ENCODE peak calls at places on chromosomes 4 and X, in five cellular contexts. C is right lobe of liver, Q is heart left ventricle, E is HAP-1, L is mesendoderm. N is an unnamed sample. For H3K4me1, the result is how much of the 10 kb centered on the place peaks cover.

GRCh38 chrX:121642415-121642814 is 595.0 kb downstream of the GLUD2 start:
- DNase-seq in C (no peak), Q (no peak), E (no peak), L (no peak), N (no peak)

GRCh38 chr4:90093526-90093925 is 33.7 kb upstream of the CCSER1 start:
- DNase-seq in C (no peak), Q (no peak), E (no peak), L (no peak), N (no peak)

GRCh38 chrX:110915120-110915519 is 119.5 kb upstream of the CHRDL1 start:
- DNase-seq in C (no peak), Q (no peak), E (no peak), L (no peak), N (no peak)

GRCh38 chrX:37959212-37960021 is 46.9 kb upstream of the SYTL5 start:
- DNase-seq in C (no peak), Q (no peak), E (no peak), L (no peak), N (no peak)

GRCh38 chr4:86935833-86936721 is 1.3 kb downstream of the AFF1 start:
- DNase-seq in C (peak), Q (peak), E (peak), L (peak), N (no peak)

GRCh38 chr4:81807927-81808672 is 336.4 kb upstream of the RASGEF1B start:
- DNase-seq in C (no peak), Q (no peak), E (no peak), L (peak), N (no peak)

GRCh38 chr4:74266081-74266480 is 42.2 kb upstream of the EPGN start:
- DNase-seq in C (no peak), Q (no peak), E (no peak), L (no peak), N (no peak)

GRCh38 chr4:165326831-165327210 is 648 bp upstream of the MSMO1 start:
- DNase-seq in C (peak), Q (peak), E (no peak), L (peak), N (no peak)

GRCh38 chr4:185640809-185641675 is 105.7 kb upstream of the PDLIM3 start:
- DNase-seq in C (no peak), Q (no peak), E (peak), L (peak), N (no peak)

GRCh38 chr4:42371306-42372063 is 25.8 kb upstream of the SHISA3 start:
- DNase-seq in C (no peak), Q (no peak), E (peak), L (peak), N (no peak)

GRCh38 chr4:111959202-111959601 is 186.1 kb upstream of the FAM241A start:
- DNase-seq in C (no peak), Q (no peak), E (no peak), L (no peak), N (no peak)

GRCh38 chrX:134760671-134761070 is 102.4 kb upstream of the PLAC1 start:
- DNase-seq in C (no peak), Q (no peak), E (no peak), L (no peak), N (no peak)

GRCh38 chr4:10571896-10572295 is 112.7 kb downstream of the CLNK start:
- DNase-seq in C (no peak), Q (no peak), E (no peak), L (no peak), N (no peak)

GRCh38 chr4:185966997-185967775 is 101.8 kb upstream of the TLR3 start:
- DNase-seq in C (no peak), Q (no peak), E (no peak), L (no peak), N (no peak)

GRCh38 chrX:107710617-107711391 is 64.8 kb downstream of the TSC22D3 start:
- DNase-seq in C (no peak), Q (no peak), E (peak), L (peak), N (peak)

GRCh38 chr4:106329027-106329618 is 12.8 kb downstream of the AIMP1 start:
- DNase-seq in C (no peak), Q (no peak), E (peak), L (peak), N (no peak)

DNA sequence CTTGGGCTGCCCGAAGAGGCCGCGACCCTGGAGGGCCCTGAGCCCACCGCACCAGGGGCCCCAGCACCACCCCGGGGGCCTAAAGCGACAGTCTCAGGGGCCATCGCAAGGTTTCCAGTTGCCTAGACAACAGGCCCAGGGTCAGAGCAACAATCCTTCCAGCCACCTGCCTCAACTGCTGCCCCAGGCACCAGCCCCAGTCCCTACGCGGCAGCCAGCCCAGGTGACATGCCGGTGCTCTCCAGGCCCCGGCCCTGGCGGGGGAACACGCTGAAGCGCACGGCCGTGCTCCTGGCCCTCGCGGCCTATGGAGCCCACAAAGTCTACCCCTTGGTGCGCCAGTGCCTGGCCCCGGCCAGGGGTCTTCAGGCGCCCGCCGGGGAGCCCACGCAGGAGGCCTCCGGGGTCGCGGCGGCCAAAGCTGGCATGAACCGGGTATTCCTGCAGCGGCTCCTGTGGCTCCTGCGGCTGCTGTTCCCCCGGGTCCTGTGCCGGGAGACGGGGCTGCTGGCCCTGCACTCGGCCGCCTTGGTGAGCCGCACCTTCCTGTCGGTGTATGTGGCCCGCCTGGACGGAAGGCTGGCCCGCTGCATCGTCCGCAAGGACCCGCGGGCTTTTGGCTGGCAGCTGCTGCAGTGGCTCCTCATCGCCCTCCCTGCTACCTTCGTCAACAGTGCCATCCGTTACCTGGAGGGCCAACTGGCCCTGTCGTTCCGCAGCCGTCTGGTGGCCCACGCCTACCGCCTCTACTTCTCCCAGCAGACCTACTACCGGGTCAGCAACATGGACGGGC is 579 bp downstream of the ABCD1 start:
- DNase-seq in C (peak), Q (no peak), E (no peak), L (peak), N (no peak)
- H3K4me1 ChIP-seq in C (under half), Q (half or more), E (under half), L (under half), N (under half)

GRCh38 chr4:184422378-184422777 is 52.0 kb downstream of the IRF2 start:
- DNase-seq in C (no peak), Q (no peak), E (no peak), L (no peak), N (no peak)

GRCh38 chr4:184420881-184421416 is 53.4 kb downstream of the IRF2 start:
- DNase-seq in C (no peak), Q (no peak), E (no peak), L (peak), N (no peak)

GRCh38 chr4:184420402-184420801 is 53.9 kb downstream of the IRF2 start:
- DNase-seq in C (no peak), Q (no peak), E (no peak), L (no peak), N (no peak)

GRCh38 chr4:184423003-184423686 is 51.2 kb downstream of the IRF2 start:
- DNase-seq in C (no peak), Q (no peak), E (no peak), L (no peak), N (no peak)

GRCh38 chr4:184421558-184422155 is 52.7 kb downstream of the IRF2 start:
- DNase-seq in C (no peak), Q (no peak), E (no peak), L (no peak), N (no peak)
- H3K4me1 ChIP-seq in C (under half), Q (half or more), E (under half), L (under half), N (under half)

DNA sequence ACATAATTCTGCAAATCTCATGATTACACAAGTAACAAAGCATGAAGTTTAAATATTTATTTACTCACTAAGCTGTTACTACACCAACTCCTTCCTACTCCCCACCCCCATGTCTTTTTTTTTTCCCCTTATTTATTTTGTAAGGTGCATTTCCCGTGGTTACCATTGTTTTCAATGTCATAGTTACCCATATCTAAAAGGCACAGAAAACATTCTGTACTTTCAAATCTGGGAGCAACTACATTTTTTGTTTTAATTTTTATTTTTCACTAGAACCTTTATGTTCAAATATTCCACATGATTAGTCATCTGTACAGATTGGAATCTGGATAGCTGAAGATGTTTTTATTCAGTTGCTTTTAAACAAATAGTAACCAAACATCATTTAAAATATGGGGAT is 62.8 kb downstream of the PPP3CA start:
- DNase-seq in C (no peak), Q (no peak), E (no peak), L (no peak), N (no peak)
- H3K4me1 ChIP-seq in C (under half), Q (half or more), E (under half), L (under half), N (under half)

GRCh38 chr4:1882850-1883271 is 11.7 kb downstream of the NSD2 start:
- DNase-seq in C (no peak), Q (no peak), E (no peak), L (no peak), N (no peak)

GRCh38 chr4:1883583-1883982 is 12.4 kb downstream of the NSD2 start:
- DNase-seq in C (no peak), Q (no peak), E (no peak), L (no peak), N (no peak)

GRCh38 chr4:1881709-1882108 is 10.5 kb downstream of the NSD2 start:
- DNase-seq in C (no peak), Q (no peak), E (no peak), L (no peak), N (no peak)

GRCh38 chr4:1879491-1879890 is 8.3 kb downstream of the NSD2 start:
- DNase-seq in C (no peak), Q (no peak), E (no peak), L (no peak), N (no peak)

GRCh38 chr4:1880332-1880731 is 9.1 kb downstream of the NSD2 start:
- DNase-seq in C (no peak), Q (no peak), E (no peak), L (no peak), N (no peak)
- H3K4me1 ChIP-seq in C (under half), Q (under half), E (under half), L (under half), N (under half)

GRCh38 chr4:2283199-2283711 is 21.3 kb upstream of the MXD4 start:
- DNase-seq in C (no peak), Q (no peak), E (no peak), L (no peak), N (no peak)

GRCh38 chr4:2277956-2278355 is 16.0 kb upstream of the MXD4 start:
- DNase-seq in C (peak), Q (no peak), E (no peak), L (no peak), N (no peak)

GRCh38 chr4:2281575-2282343 is 19.9 kb upstream of the MXD4 start:
- DNase-seq in C (peak), Q (peak), E (no peak), L (no peak), N (no peak)

GRCh38 chr4:2284161-2284933 is 22.4 kb upstream of the MXD4 start:
- DNase-seq in C (peak), Q (no peak), E (no peak), L (no peak), N (peak)

GRCh38 chr4:2280531-2281300 is 18.8 kb upstream of the MXD4 start:
- DNase-seq in C (peak), Q (peak), E (no peak), L (no peak), N (no peak)
- H3K4me1 ChIP-seq in C (under half), Q (under half), E (under half), L (under half), N (under half)

GRCh38 chr4:121688261-121688660 is 8.5 kb downstream of the ANXA5 start:
- DNase-seq in C (no peak), Q (no peak), E (no peak), L (peak), N (no peak)

GRCh38 chr4:121685257-121685656 is 11.5 kb downstream of the ANXA5 start:
- DNase-seq in C (no peak), Q (no peak), E (no peak), L (no peak), N (no peak)

GRCh38 chr4:121686265-121686664 is 10.5 kb downstream of the ANXA5 start:
- DNase-seq in C (no peak), Q (no peak), E (no peak), L (no peak), N (no peak)

GRCh38 chr4:121690001-121690400 is 6.8 kb downstream of the ANXA5 start:
- DNase-seq in C (no peak), Q (no peak), E (no peak), L (no peak), N (no peak)

GRCh38 chr4:121688696-121689095 is 8.1 kb downstream of the ANXA5 start:
- DNase-seq in C (no peak), Q (no peak), E (no peak), L (no peak), N (no peak)
- H3K4me1 ChIP-seq in C (under half), Q (half or more), E (under half), L (under half), N (under half)

DNA sequence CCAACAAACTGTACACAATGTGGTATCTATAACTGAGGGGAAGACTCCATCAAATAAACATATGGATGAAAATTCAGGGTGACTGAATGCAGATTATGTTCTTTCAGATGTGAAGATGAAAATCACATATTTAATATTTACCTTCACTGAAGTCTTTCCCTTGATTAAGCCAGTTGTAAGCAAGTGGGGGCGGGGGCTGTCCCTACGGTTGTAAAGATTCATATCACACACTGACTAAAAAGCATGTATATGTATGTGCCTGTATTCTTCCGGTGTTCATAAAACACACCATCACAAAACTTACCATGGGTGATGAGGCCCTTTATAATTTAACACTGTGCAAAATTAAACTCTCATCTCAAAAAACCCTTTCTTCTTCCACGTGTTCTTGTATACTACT is 1.3 kb downstream of the TAB3 start:
- DNase-seq in C (no peak), Q (no peak), E (no peak), L (no peak), N (no peak)
- H3K4me1 ChIP-seq in C (under half), Q (under half), E (under half), L (under half), N (under half)

GRCh38 chrX:129606918-129607317 is 47.8 kb downstream of the APLN start:
- DNase-seq in C (no peak), Q (peak), E (peak), L (peak), N (no peak)

GRCh38 chrX:129609395-129609794 is 45.4 kb downstream of the APLN start:
- DNase-seq in C (no peak), Q (no peak), E (no peak), L (peak), N (no peak)

GRCh38 chrX:129613596-129613995 is 41.2 kb downstream of the APLN start:
- DNase-seq in C (no peak), Q (no peak), E (no peak), L (peak), N (no peak)

GRCh38 chrX:129617420-129617819 is 37.3 kb downstream of the APLN start:
- DNase-seq in C (no peak), Q (no peak), E (no peak), L (no peak), N (no peak)

GRCh38 chrX:129612396-129612795 is 42.4 kb downstream of the APLN start:
- DNase-seq in C (no peak), Q (no peak), E (no peak), L (peak), N (no peak)
- H3K4me1 ChIP-seq in C (under half), Q (under half), E (under half), L (under half), N (under half)

GRCh38 chr4:155614111-155614762 is 52.4 kb upstream of the GUCY1A1 start:
- DNase-seq in C (no peak), Q (no peak), E (no peak), L (no peak), N (no peak)

GRCh38 chr4:155618183-155618838 is 48.3 kb upstream of the GUCY1A1 start:
- DNase-seq in C (no peak), Q (no peak), E (no peak), L (no peak), N (no peak)

GRCh38 chr4:155615054-155615887 is 51.4 kb upstream of the GUCY1A1 start:
- DNase-seq in C (no peak), Q (no peak), E (no peak), L (no peak), N (no peak)

GRCh38 chr4:155617312-155617711 is 49.3 kb upstream of the GUCY1A1 start:
- DNase-seq in C (no peak), Q (no peak), E (no peak), L (no peak), N (no peak)

GRCh38 chr4:155616112-155616511 is 50.5 kb upstream of the GUCY1A1 start:
- DNase-seq in C (no peak), Q (no peak), E (no peak), L (no peak), N (no peak)
- H3K4me1 ChIP-seq in C (under half), Q (under half), E (under half), L (under half), N (under half)